ENCODE peak calls at places on chromosomes 2 and 18, in nine cellular contexts. One of them, this sample, is unnamed.
A peak's percentile ranks its signal among the peaks of the same experiment; 100 is the strongest.

GRCh38 chr2:231163011-231163410 is 35.4 kb upstream of the ARMC9 start:
- DNase-seq in PC-3: no peak
- DNase-seq in gastrocnemius medialis: no peak
- DNase-seq in neural progenitor cell: no peak
- DNase-seq in lower lobe of right lung: no peak
- DNase-seq in tibial artery: no peak
- DNase-seq in breast epithelium: no peak
- DNase-seq in mammary epithelial cell: no peak
- DNase-seq in brain microvascular endothelial cell: no peak
- DNase-seq in this sample: no peak

GRCh38 chr2:230007931-230008707 is 60.6 kb downstream of the SLC16A14 start:
- DNase-seq in brain microvascular endothelial cell: peak; percentile 74
- DNase-seq in PC-3: peak; percentile 84
- DNase-seq in tibial artery: peak; percentile 71
- DNase-seq in neural progenitor cell: peak; percentile 70
- DNase-seq in breast epithelium: peak; percentile 78
- DNase-seq in mammary epithelial cell: peak; percentile 47
- DNase-seq in lower lobe of right lung: peak; percentile 77
- DNase-seq in gastrocnemius medialis: peak; percentile 50
- DNase-seq in this sample: peak; percentile 64

GRCh38 chr2:197705143-197705911 is at the start of gene MARS2:
- DNase-seq in tibial artery: peak; percentile 83
- DNase-seq in neural progenitor cell: peak; percentile 98
- DNase-seq in PC-3: peak; percentile 93
- DNase-seq in lower lobe of right lung: peak; percentile 96
- DNase-seq in brain microvascular endothelial cell: peak; percentile 85
- DNase-seq in mammary epithelial cell: peak; percentile 88
- DNase-seq in gastrocnemius medialis: peak; percentile 92
- DNase-seq in breast epithelium: peak; percentile 91
- DNase-seq in this sample: peak; percentile 98

GRCh38 chr2:199716807-199717586 is 134.0 kb downstream of the FTCDNL1 start:
- DNase-seq in mammary epithelial cell: peak; percentile 2
- DNase-seq in brain microvascular endothelial cell: no peak
- DNase-seq in lower lobe of right lung: no peak
- DNase-seq in gastrocnemius medialis: no peak
- DNase-seq in neural progenitor cell: no peak
- DNase-seq in tibial artery: no peak
- DNase-seq in PC-3: peak; percentile 51
- DNase-seq in breast epithelium: no peak
- DNase-seq in this sample: no peak

GRCh38 chr18:58612239-58613055 is 16.4 kb downstream of the ALPK2 start:
- DNase-seq in breast epithelium: no peak
- DNase-seq in gastrocnemius medialis: peak; percentile 39
- DNase-seq in PC-3: peak; percentile 56
- DNase-seq in mammary epithelial cell: peak; percentile 85
- DNase-seq in neural progenitor cell: peak; percentile 40
- DNase-seq in lower lobe of right lung: no peak
- DNase-seq in tibial artery: no peak
- DNase-seq in brain microvascular endothelial cell: no peak
- DNase-seq in this sample: no peak

GRCh38 chr2:105404736-105405135 is 5.9 kb upstream of the FHL2 start:
- DNase-seq in gastrocnemius medialis: no peak
- DNase-seq in lower lobe of right lung: no peak
- DNase-seq in PC-3: no peak
- DNase-seq in breast epithelium: no peak
- DNase-seq in neural progenitor cell: no peak
- DNase-seq in brain microvascular endothelial cell: no peak
- DNase-seq in mammary epithelial cell: no peak
- DNase-seq in tibial artery: no peak
- DNase-seq in this sample: no peak

GRCh38 chr18:76369791-76370555 is 125.1 kb downstream of the ZNF516 start:
- DNase-seq in tibial artery: no peak
- DNase-seq in neural progenitor cell: no peak
- DNase-seq in brain microvascular endothelial cell: no peak
- DNase-seq in PC-3: no peak
- DNase-seq in breast epithelium: peak; percentile 31
- DNase-seq in gastrocnemius medialis: no peak
- DNase-seq in mammary epithelial cell: no peak
- DNase-seq in lower lobe of right lung: no peak
- DNase-seq in this sample: no peak

GRCh38 chr18:46772396-46772795 is 15.5 kb upstream of the ST8SIA5 start:
- DNase-seq in mammary epithelial cell: no peak
- DNase-seq in lower lobe of right lung: no peak
- DNase-seq in tibial artery: no peak
- DNase-seq in gastrocnemius medialis: no peak
- DNase-seq in PC-3: no peak
- DNase-seq in neural progenitor cell: no peak
- DNase-seq in brain microvascular endothelial cell: no peak
- DNase-seq in breast epithelium: no peak
- DNase-seq in this sample: no peak

GRCh38 chr2:203463176-203463797 is 71.8 kb downstream of the RAPH1 start:
- DNase-seq in PC-3: no peak
- DNase-seq in lower lobe of right lung: no peak
- DNase-seq in breast epithelium: no peak
- DNase-seq in neural progenitor cell: peak; percentile 14
- DNase-seq in brain microvascular endothelial cell: no peak
- DNase-seq in gastrocnemius medialis: no peak
- DNase-seq in tibial artery: no peak
- DNase-seq in mammary epithelial cell: no peak
- DNase-seq in this sample: no peak

GRCh38 chr18:13989209-13989608 is 73.9 kb upstream of the MC2R start:
- DNase-seq in neural progenitor cell: no peak
- DNase-seq in PC-3: no peak
- DNase-seq in lower lobe of right lung: no peak
- DNase-seq in mammary epithelial cell: no peak
- DNase-seq in breast epithelium: no peak
- DNase-seq in tibial artery: no peak
- DNase-seq in brain microvascular endothelial cell: no peak
- DNase-seq in gastrocnemius medialis: no peak
- DNase-seq in this sample: no peak

GRCh38 chr2:188928643-188929042 is 45.5 kb upstream of the COL3A1 start:
- DNase-seq in breast epithelium: no peak
- DNase-seq in brain microvascular endothelial cell: no peak
- DNase-seq in neural progenitor cell: no peak
- DNase-seq in tibial artery: no peak
- DNase-seq in lower lobe of right lung: no peak
- DNase-seq in gastrocnemius medialis: no peak
- DNase-seq in mammary epithelial cell: no peak
- DNase-seq in PC-3: no peak
- DNase-seq in this sample: no peak

GRCh38 chr18:13558132-13558531 is 168.2 kb downstream of the FAM210A start:
- DNase-seq in gastrocnemius medialis: no peak
- DNase-seq in brain microvascular endothelial cell: peak; percentile 24
- DNase-seq in neural progenitor cell: peak; percentile 67
- DNase-seq in tibial artery: no peak
- DNase-seq in PC-3: peak; percentile 59
- DNase-seq in lower lobe of right lung: peak; percentile 64
- DNase-seq in mammary epithelial cell: peak; percentile 29
- DNase-seq in breast epithelium: no peak
- DNase-seq in this sample: no peak

GRCh38 chr2:173171924-173172643 is 96.4 kb downstream of the MAP3K20 start:
- DNase-seq in tibial artery: no peak
- DNase-seq in mammary epithelial cell: peak; percentile 23
- DNase-seq in PC-3: no peak
- DNase-seq in neural progenitor cell: no peak
- DNase-seq in gastrocnemius medialis: no peak
- DNase-seq in brain microvascular endothelial cell: no peak
- DNase-seq in lower lobe of right lung: no peak
- DNase-seq in breast epithelium: no peak
- DNase-seq in this sample: no peak

DNA sequence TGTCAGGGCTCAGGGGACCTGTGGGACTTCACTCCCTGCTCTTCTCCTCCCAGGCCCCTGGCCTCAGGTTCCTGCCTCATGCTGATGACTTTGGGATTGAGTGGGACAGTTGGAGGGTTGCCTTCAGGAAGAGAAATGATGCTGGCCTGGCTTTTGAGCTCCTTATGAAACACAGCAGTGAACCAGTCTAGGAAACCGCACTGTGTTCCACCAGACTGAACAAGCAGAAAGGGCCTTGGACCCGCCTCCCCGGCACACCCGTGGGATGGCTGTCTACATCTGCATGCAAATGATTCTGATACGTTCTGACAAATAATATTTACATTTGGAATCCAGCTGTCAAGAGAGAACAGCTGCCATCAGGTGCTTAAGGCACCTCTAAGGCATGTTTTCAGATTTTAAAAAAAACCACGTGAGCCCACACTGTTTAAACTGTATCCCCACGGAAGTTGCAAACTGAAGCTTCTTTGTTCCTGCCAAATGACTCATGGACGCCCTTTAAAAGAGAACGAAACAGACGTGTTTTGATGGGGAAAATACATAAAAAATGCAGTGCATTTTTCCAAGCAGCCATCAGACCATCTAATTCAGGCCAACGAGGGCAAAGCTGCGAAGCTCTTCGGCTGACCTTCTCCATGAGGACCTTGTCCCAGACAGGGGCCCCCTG is 27.6 kb upstream of the ASAP2 start:
- DNase-seq in brain microvascular endothelial cell: peak; percentile 74
- DNase-seq in PC-3: peak; percentile 92
- DNase-seq in mammary epithelial cell: peak; percentile 89
- DNase-seq in breast epithelium: no peak
- DNase-seq in tibial artery: peak; percentile 79
- DNase-seq in lower lobe of right lung: no peak
- DNase-seq in neural progenitor cell: no peak
- DNase-seq in gastrocnemius medialis: peak; percentile 24
- DNase-seq in this sample: peak; percentile 12
- H3K27ac ChIP-seq in brain microvascular endothelial cell: peak overlapping the region; percentile 91
- H3K27ac ChIP-seq in PC-3: peak overlapping the region; percentile 97
- H3K27ac ChIP-seq in mammary epithelial cell: peak overlapping the region; percentile 84
- H3K27ac ChIP-seq in breast epithelium: peak overlapping the region; percentile 73
- H3K27ac ChIP-seq in tibial artery: peak overlapping the region; percentile 87
- H3K27ac ChIP-seq in lower lobe of right lung: peak overlapping the region; percentile 59
- H3K27ac ChIP-seq in neural progenitor cell: no peak overlapping the region
- H3K27ac ChIP-seq in gastrocnemius medialis: peak overlapping the region; percentile 70
- H3K27ac ChIP-seq in this sample: peak overlapping the region; percentile 86

DNA sequence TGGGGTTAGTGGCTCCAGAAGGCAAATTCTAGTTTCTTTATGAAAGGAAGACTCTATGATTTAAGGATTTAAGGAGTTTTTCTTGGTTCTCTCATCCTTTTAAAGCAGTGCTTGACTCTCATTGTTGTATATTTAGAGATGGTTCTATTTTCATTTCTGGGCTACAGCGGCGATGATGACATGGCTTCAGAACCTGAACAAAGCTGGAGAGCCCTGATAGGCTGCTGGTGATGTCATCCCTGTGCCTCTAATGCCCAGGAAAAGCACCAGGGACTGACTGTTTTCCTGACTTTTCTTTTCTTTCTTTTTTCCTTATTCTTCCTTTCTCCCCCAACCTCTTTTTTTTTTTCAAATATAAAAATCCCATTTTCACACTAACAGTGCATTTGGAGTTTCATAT is 583.3 kb upstream of the PIK3C3 start:
- DNase-seq in brain microvascular endothelial cell: peak; percentile 6
- DNase-seq in lower lobe of right lung: no peak
- DNase-seq in PC-3: no peak
- DNase-seq in breast epithelium: no peak
- DNase-seq in gastrocnemius medialis: no peak
- DNase-seq in tibial artery: no peak
- DNase-seq in mammary epithelial cell: no peak
- DNase-seq in neural progenitor cell: no peak
- DNase-seq in this sample: no peak
- H3K4me3 ChIP-seq in brain microvascular endothelial cell: no peak overlapping the region
- H3K4me3 ChIP-seq in lower lobe of right lung: no peak overlapping the region
- H3K4me3 ChIP-seq in PC-3: no peak overlapping the region
- H3K4me3 ChIP-seq in breast epithelium: no peak overlapping the region
- H3K4me3 ChIP-seq in gastrocnemius medialis: no peak overlapping the region
- H3K4me3 ChIP-seq in tibial artery: no peak overlapping the region
- H3K4me3 ChIP-seq in mammary epithelial cell: no peak overlapping the region
- H3K4me3 ChIP-seq in neural progenitor cell: no peak overlapping the region
- H3K4me3 ChIP-seq in this sample: no peak overlapping the region

GRCh38 chr2:121617042-121617599 is 32.1 kb downstream of the CLASP1 start:
- DNase-seq in breast epithelium: no peak
- DNase-seq in brain microvascular endothelial cell: no peak
- DNase-seq in lower lobe of right lung: no peak
- DNase-seq in gastrocnemius medialis: no peak
- DNase-seq in tibial artery: no peak
- DNase-seq in mammary epithelial cell: no peak
- DNase-seq in neural progenitor cell: peak; percentile 21
- DNase-seq in PC-3: no peak
- DNase-seq in this sample: no peak

GRCh38 chr2:121611730-121612705 is 37.2 kb downstream of the CLASP1 start:
- DNase-seq in breast epithelium: no peak
- DNase-seq in tibial artery: no peak
- DNase-seq in lower lobe of right lung: no peak
- DNase-seq in gastrocnemius medialis: no peak
- DNase-seq in PC-3: no peak
- DNase-seq in neural progenitor cell: no peak
- DNase-seq in mammary epithelial cell: no peak
- DNase-seq in brain microvascular endothelial cell: no peak
- DNase-seq in this sample: no peak

GRCh38 chr2:121608967-121609366 is 40.3 kb downstream of the CLASP1 start:
- DNase-seq in PC-3: no peak
- DNase-seq in brain microvascular endothelial cell: no peak
- DNase-seq in breast epithelium: no peak
- DNase-seq in neural progenitor cell: no peak
- DNase-seq in gastrocnemius medialis: no peak
- DNase-seq in lower lobe of right lung: no peak
- DNase-seq in mammary epithelial cell: no peak
- DNase-seq in tibial artery: no peak
- DNase-seq in this sample: no peak

GRCh38 chr2:121613152-121613551 is 36.1 kb downstream of the CLASP1 start:
- DNase-seq in PC-3: no peak
- DNase-seq in neural progenitor cell: no peak
- DNase-seq in gastrocnemius medialis: no peak
- DNase-seq in brain microvascular endothelial cell: no peak
- DNase-seq in mammary epithelial cell: no peak
- DNase-seq in lower lobe of right lung: no peak
- DNase-seq in tibial artery: no peak
- DNase-seq in breast epithelium: no peak
- DNase-seq in this sample: no peak

GRCh38 chr2:121613774-121614173 is 35.5 kb downstream of the CLASP1 start:
- DNase-seq in brain microvascular endothelial cell: peak; percentile 8
- DNase-seq in lower lobe of right lung: no peak
- DNase-seq in breast epithelium: no peak
- DNase-seq in PC-3: peak; percentile 26
- DNase-seq in tibial artery: no peak
- DNase-seq in gastrocnemius medialis: peak; percentile 70
- DNase-seq in neural progenitor cell: no peak
- DNase-seq in mammary epithelial cell: peak; percentile 30
- DNase-seq in this sample: no peak
- H3K27ac ChIP-seq in brain microvascular endothelial cell: no peak overlapping the region
- H3K27ac ChIP-seq in lower lobe of right lung: no peak overlapping the region
- H3K27ac ChIP-seq in breast epithelium: no peak overlapping the region
- H3K27ac ChIP-seq in PC-3: no peak overlapping the region
- H3K27ac ChIP-seq in tibial artery: no peak overlapping the region
- H3K27ac ChIP-seq in gastrocnemius medialis: peak overlapping the region; percentile 82
- H3K27ac ChIP-seq in neural progenitor cell: no peak overlapping the region
- H3K27ac ChIP-seq in mammary epithelial cell: no peak overlapping the region
- H3K27ac ChIP-seq in this sample: no peak overlapping the region

DNA sequence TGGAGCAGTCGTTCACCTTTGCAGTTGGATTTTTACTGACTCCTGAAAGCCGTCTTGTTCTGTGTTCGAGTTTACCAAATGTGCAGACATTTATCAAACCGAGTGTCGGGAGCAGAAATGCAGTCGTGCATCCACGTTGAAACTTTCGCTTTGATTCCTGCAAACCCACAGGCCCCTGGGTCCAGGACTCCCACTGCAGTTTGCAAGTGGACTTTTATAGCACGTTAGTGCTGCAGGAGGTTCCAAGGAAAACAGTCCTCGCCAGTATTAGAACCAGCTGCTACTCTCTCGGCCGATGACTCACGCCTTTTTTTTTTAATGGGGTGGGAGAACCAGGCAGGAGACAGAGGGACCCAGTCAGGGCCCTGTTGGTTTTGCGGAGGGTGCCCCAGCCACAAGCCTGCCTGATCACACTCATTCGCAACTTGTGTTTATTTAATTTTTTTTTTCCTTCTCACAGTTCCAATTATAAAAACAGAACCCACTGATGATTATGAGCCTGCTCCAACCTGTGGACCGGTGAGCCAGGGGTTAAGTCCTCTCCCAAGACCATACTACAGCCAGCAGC is 90.1 kb downstream of the NFATC1 start:
- DNase-seq in mammary epithelial cell: no peak
- DNase-seq in breast epithelium: no peak
- DNase-seq in lower lobe of right lung: no peak
- DNase-seq in neural progenitor cell: no peak
- DNase-seq in tibial artery: no peak
- DNase-seq in PC-3: peak; percentile 6
- DNase-seq in gastrocnemius medialis: no peak
- DNase-seq in brain microvascular endothelial cell: peak; percentile 86
- DNase-seq in this sample: no peak
- H3K4me3 ChIP-seq in mammary epithelial cell: no peak overlapping the region
- H3K4me3 ChIP-seq in breast epithelium: no peak overlapping the region
- H3K4me3 ChIP-seq in lower lobe of right lung: no peak overlapping the region
- H3K4me3 ChIP-seq in neural progenitor cell: no peak overlapping the region
- H3K4me3 ChIP-seq in tibial artery: peak overlapping the region; percentile 44
- H3K4me3 ChIP-seq in PC-3: no peak overlapping the region
- H3K4me3 ChIP-seq in gastrocnemius medialis: no peak overlapping the region
- H3K4me3 ChIP-seq in brain microvascular endothelial cell: peak overlapping the region; percentile 32
- H3K4me3 ChIP-seq in this sample: no peak overlapping the region

This sample was measured in pancreas.